ENCODE peak calls at places on chromosomes 7 and 10, in seven cellular contexts. W is heart right ventricle; U is effector memory CD4-positive, alpha-beta T cell; D is spleen; I is neuronal stem cell; Y is testis; Z is HepG2. B is an unnamed sample. For H3K9me3 and H3K27me3, the result is how much of the 10 kb centered on the place peaks cover.

GRCh38 chr7:79185605-79186004 is 267.9 kb downstream of the MAGI2 start:
- DNase-seq in W (no peak), U (no peak), D (no peak), I (no peak), Y (no peak), Z (no peak), B (no peak)

GRCh38 chr10:113104071-113104470 is 154.0 kb downstream of the TCF7L2 start:
- DNase-seq in W (no peak), U (no peak), D (no peak), I (no peak), Y (no peak), Z (no peak), B (no peak)

GRCh38 chr10:126839094-126839761 is 66.0 kb upstream of the DOCK1 start:
- DNase-seq in W (no peak), U (no peak), D (no peak), I (no peak), Y (peak), Z (no peak), B (no peak)

GRCh38 chr7:75698358-75698757 is 40.4 kb downstream of the HIP1 start:
- DNase-seq in W (no peak), U (no peak), D (no peak), I (no peak), Y (no peak), Z (no peak), B (no peak)

GRCh38 chr7:76076995-76077394 is 29.1 kb downstream of the MDH2 start:
- DNase-seq in W (no peak), U (no peak), D (no peak), I (no peak), Y (no peak), Z (no peak), B (no peak)

GRCh38 chr10:118394557-118395194 is 52.6 kb upstream of the FAM204A start:
- DNase-seq in W (no peak), U (no peak), D (no peak), I (no peak), Y (no peak), Z (no peak), B (no peak)

GRCh38 chr10:72030762-72031543 is 57.4 kb downstream of the SPOCK2 start:
- DNase-seq in W (peak), U (no peak), D (no peak), I (no peak), Y (peak), Z (peak), B (no peak)

GRCh38 chr7:25854059-25854458 is 297.9 kb upstream of the NFE2L3 start:
- DNase-seq in W (no peak), U (no peak), D (no peak), I (no peak), Y (no peak), Z (no peak), B (no peak)

GRCh38 chr7:116598278-116598677 is 73.4 kb downstream of the CAV1 start:
- DNase-seq in W (no peak), U (no peak), D (no peak), I (no peak), Y (no peak), Z (no peak), B (no peak)

GRCh38 chr7:111796671-111797070 is 234.4 kb upstream of the IMMP2L start:
- DNase-seq in W (no peak), U (no peak), D (no peak), I (peak), Y (peak), Z (no peak), B (no peak)
- H3K9me3 ChIP-seq in W (half or more), U (under half), D (half or more), I (under half), Y (under half), Z (under half), B (under half)

DNA sequence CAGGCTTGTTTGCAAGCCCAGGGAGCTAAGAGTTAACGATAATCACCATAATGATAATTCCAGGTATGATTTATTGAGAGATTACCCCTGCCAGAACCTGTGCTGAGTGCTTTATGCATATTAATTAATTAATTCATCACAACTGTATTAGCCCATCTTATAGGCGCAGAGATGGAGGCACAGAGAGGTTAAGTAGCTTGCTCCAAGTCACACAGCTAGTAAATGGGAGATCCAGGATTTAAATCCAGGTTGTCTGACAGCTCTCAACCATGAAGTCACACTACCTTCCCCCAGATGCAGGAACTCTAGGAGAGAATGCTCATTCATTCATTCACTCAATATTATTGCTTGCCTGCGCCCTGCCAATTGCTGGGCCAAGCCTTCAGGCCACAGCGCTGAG is 84.5 kb downstream of the FAM241B start:
- DNase-seq in W (no peak), U (no peak), D (no peak), I (no peak), Y (no peak), Z (no peak), B (no peak)
- H3K27me3 ChIP-seq in W (under half), U (under half), D (under half), I (under half), Y (under half), Z (under half), B (under half)

GRCh38 chr10:8594176-8594575 is 539.7 kb downstream of the GATA3 start:
- DNase-seq in W (no peak), U (no peak), D (no peak), I (no peak), Y (no peak), Z (no peak), B (no peak)

GRCh38 chr10:8591619-8592018 is 537.1 kb downstream of the GATA3 start:
- DNase-seq in W (no peak), U (no peak), D (no peak), I (no peak), Y (no peak), Z (no peak), B (no peak)

GRCh38 chr10:8596929-8597472 is 542.5 kb downstream of the GATA3 start:
- DNase-seq in W (no peak), U (no peak), D (no peak), I (no peak), Y (no peak), Z (no peak), B (no peak)

GRCh38 chr10:8595140-8595539 is 540.7 kb downstream of the GATA3 start:
- DNase-seq in W (no peak), U (no peak), D (no peak), I (no peak), Y (no peak), Z (no peak), B (no peak)

GRCh38 chr10:8594711-8595110 is 540.2 kb downstream of the GATA3 start:
- DNase-seq in W (no peak), U (no peak), D (no peak), I (no peak), Y (no peak), Z (no peak), B (no peak)
- H3K9me3 ChIP-seq in W (under half), U (under half), D (under half), I (under half), Y (under half), Z (under half), B (under half)

GRCh38 chr7:132592238-132592946 is 16.1 kb upstream of the PLXNA4 start:
- DNase-seq in W (no peak), U (no peak), D (no peak), I (no peak), Y (no peak), Z (no peak), B (no peak)
- H3K27me3 ChIP-seq in W (under half), U (under half), D (under half), I (under half), Y (under half), Z (under half), B (under half)

DNA sequence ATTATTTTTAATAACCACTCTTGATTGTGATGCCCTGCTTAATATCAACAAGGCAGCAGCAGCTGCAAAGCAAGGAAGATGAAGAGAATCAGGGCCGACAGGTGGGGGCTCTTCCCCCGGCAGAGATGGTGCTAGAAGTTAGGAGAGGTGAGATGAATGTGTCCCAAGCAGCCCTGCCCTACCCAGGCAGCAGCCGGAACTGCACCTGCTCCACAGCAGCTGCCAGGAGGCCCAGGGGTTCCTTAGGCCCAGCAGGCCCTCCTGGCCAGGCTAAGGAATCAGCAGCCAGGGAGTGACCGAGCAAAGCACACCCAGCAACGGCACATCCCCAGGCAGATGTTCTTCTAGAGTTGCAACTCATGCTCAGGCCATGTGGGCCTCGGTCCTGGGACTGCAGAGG is 17.9 kb downstream of the AFAP1L2 start:
- DNase-seq in W (no peak), U (no peak), D (no peak), I (no peak), Y (no peak), Z (no peak), B (no peak)
- H3K9me3 ChIP-seq in W (under half), U (under half), D (under half), I (under half), Y (under half), Z (under half), B (under half)

GRCh38 chr10:101120884-101121660 is 10.0 kb upstream of the TLX1 start:
- DNase-seq in W (no peak), U (no peak), D (peak), I (no peak), Y (no peak), Z (no peak), B (no peak)
- H3K27me3 ChIP-seq in W (half or more), U (under half), D (under half), I (half or more), Y (under half), Z (under half), B (under half)

DNA sequence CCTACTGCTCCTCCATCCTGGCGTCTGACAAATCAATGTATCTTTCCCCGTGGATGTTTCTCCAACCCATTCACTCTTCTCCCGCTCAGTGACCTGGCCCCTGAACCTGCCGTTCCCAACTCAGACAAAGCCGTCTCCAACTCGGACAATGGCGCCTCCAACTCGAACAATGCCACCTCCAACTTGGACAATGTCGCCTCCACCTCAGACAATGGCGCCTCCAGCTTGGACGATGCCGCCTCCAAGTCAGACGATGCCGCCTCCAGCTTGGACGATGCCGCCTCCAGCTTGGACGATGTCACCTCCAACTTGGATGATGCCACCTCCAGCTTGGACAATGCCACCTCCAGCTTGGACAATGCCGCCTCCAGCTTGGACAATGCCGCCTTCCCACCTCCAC is 608.6 kb downstream of the DNAJB6 start:
- DNase-seq in W (no peak), U (no peak), D (no peak), I (no peak), Y (no peak), Z (no peak), B (no peak)
- H3K9me3 ChIP-seq in W (under half), U (under half), D (under half), I (under half), Y (under half), Z (under half), B (under half)

GRCh38 chr7:93575555-93576397 is 1.3 kb upstream of the CALCR start:
- DNase-seq in W (no peak), U (no peak), D (no peak), I (no peak), Y (no peak), Z (no peak), B (no peak)
- H3K27me3 ChIP-seq in W (under half), U (under half), D (under half), I (under half), Y (under half), Z (under half), B (under half)

B was measured in CD4-positive, alpha-beta memory T cell.